ENCODE peak calls at places on chromosomes 4 and X, in five cellular contexts. One of them, this sample, is unnamed.

GRCh38 chr4:142687547-142688275 is 158.4 kb downstream of the INPP4B start:
- DNase-seq in OCI-LY7: no peak
- DNase-seq in pancreas: no peak
- DNase-seq in fibroblast of lung: no peak
- DNase-seq in mammary epithelial cell: peak; percentile 21
- DNase-seq in this sample: no peak

GRCh38 chr4:101044766-101045165 is 302.6 kb downstream of the PPP3CA start:
- DNase-seq in OCI-LY7: no peak
- DNase-seq in pancreas: no peak
- DNase-seq in fibroblast of lung: no peak
- DNase-seq in mammary epithelial cell: no peak
- DNase-seq in this sample: no peak

GRCh38 chr4:2930135-2930805 is 32.9 kb downstream of the NOP14 start:
- DNase-seq in pancreas: peak; percentile 44
- DNase-seq in OCI-LY7: no peak
- DNase-seq in fibroblast of lung: no peak
- DNase-seq in mammary epithelial cell: no peak
- DNase-seq in this sample: no peak

GRCh38 chr4:87912164-87913004 is 63.1 kb upstream of the SPP1 start:
- DNase-seq in mammary epithelial cell: no peak
- DNase-seq in fibroblast of lung: no peak
- DNase-seq in pancreas: no peak
- DNase-seq in OCI-LY7: no peak
- DNase-seq in this sample: no peak

GRCh38 chr4:60173718-60174117 is 1026.4 kb upstream of the ADGRL3 start:
- DNase-seq in fibroblast of lung: no peak
- DNase-seq in mammary epithelial cell: no peak
- DNase-seq in OCI-LY7: no peak
- DNase-seq in pancreas: no peak
- DNase-seq in this sample: no peak

GRCh38 chr4:73669410-73670183 is 49.4 kb upstream of the RASSF6 start:
- DNase-seq in OCI-LY7: no peak
- DNase-seq in pancreas: peak; percentile 41
- DNase-seq in mammary epithelial cell: no peak
- DNase-seq in fibroblast of lung: no peak
- DNase-seq in this sample: no peak

GRCh38 chrX:118231464-118231863 is 114.4 kb upstream of the WDR44 start:
- DNase-seq in fibroblast of lung: peak; percentile 78
- DNase-seq in OCI-LY7: no peak
- DNase-seq in pancreas: no peak
- DNase-seq in mammary epithelial cell: no peak
- DNase-seq in this sample: no peak

GRCh38 chr4:54586343-54586953 is 71.3 kb upstream of the KIT start:
- DNase-seq in OCI-LY7: no peak
- DNase-seq in mammary epithelial cell: peak; percentile 64
- DNase-seq in fibroblast of lung: peak; percentile 17
- DNase-seq in pancreas: no peak
- DNase-seq in this sample: peak; percentile 69

GRCh38 chr4:106366026-106366425 is 2.6 kb downstream of the GIMD1 start:
- DNase-seq in pancreas: no peak
- DNase-seq in OCI-LY7: no peak
- DNase-seq in mammary epithelial cell: no peak
- DNase-seq in fibroblast of lung: peak; percentile 89
- DNase-seq in this sample: no peak

GRCh38 chr4:62490635-62491034 is 1290.5 kb downstream of the ADGRL3 start:
- DNase-seq in OCI-LY7: no peak
- DNase-seq in pancreas: no peak
- DNase-seq in mammary epithelial cell: peak; percentile 4
- DNase-seq in fibroblast of lung: no peak
- DNase-seq in this sample: no peak

GRCh38 chr4:184755278-184755677 is 21.4 kb upstream of the CENPU start:
- DNase-seq in mammary epithelial cell: peak; percentile 77
- DNase-seq in pancreas: no peak
- DNase-seq in fibroblast of lung: peak; percentile 67
- DNase-seq in OCI-LY7: no peak
- DNase-seq in this sample: peak; percentile 70

GRCh38 chr4:110624904-110625494 is 2.1 kb upstream of the PITX2 start:
- DNase-seq in mammary epithelial cell: no peak
- DNase-seq in fibroblast of lung: no peak
- DNase-seq in OCI-LY7: no peak
- DNase-seq in pancreas: no peak
- DNase-seq in this sample: peak; percentile 55

GRCh38 chr4:632926-633325 is 7.6 kb downstream of the PDE6B start:
- DNase-seq in mammary epithelial cell: no peak
- DNase-seq in fibroblast of lung: no peak
- DNase-seq in OCI-LY7: peak; percentile 29
- DNase-seq in pancreas: no peak
- DNase-seq in this sample: no peak

GRCh38 chr4:7758444-7758815 is 181.2 kb downstream of the AFAP1 start:
- DNase-seq in fibroblast of lung: no peak
- DNase-seq in mammary epithelial cell: no peak
- DNase-seq in OCI-LY7: no peak
- DNase-seq in pancreas: no peak
- DNase-seq in this sample: no peak

GRCh38 chr4:87555751-87556619 is 26.8 kb upstream of the SPARCL1 start:
- DNase-seq in OCI-LY7: no peak
- DNase-seq in mammary epithelial cell: peak; percentile 98
- DNase-seq in fibroblast of lung: peak; percentile 89
- DNase-seq in pancreas: no peak
- DNase-seq in this sample: peak; percentile 22

GRCh38 chr4:17758459-17758858 is 23.0 kb downstream of the FAM184B start:
- DNase-seq in fibroblast of lung: no peak
- DNase-seq in OCI-LY7: no peak
- DNase-seq in pancreas: no peak
- DNase-seq in mammary epithelial cell: no peak
- DNase-seq in this sample: no peak

GRCh38 chr4:85209161-85209560 is 242.7 kb upstream of the WDFY3 start:
- DNase-seq in OCI-LY7: no peak
- DNase-seq in fibroblast of lung: no peak
- DNase-seq in mammary epithelial cell: peak; percentile 76
- DNase-seq in pancreas: no peak
- DNase-seq in this sample: peak; percentile 7

GRCh38 chr4:7805533-7806079 is 134.1 kb downstream of the AFAP1 start:
- DNase-seq in pancreas: peak; percentile 80
- DNase-seq in mammary epithelial cell: peak; percentile 55
- DNase-seq in fibroblast of lung: peak; percentile 98
- DNase-seq in OCI-LY7: no peak
- DNase-seq in this sample: peak; percentile 85

GRCh38 chr4:82429728-82430192 is 502 bp downstream of the HNRNPDL start:
- DNase-seq in OCI-LY7: no peak
- DNase-seq in pancreas: no peak
- DNase-seq in fibroblast of lung: peak; percentile 43
- DNase-seq in mammary epithelial cell: peak; percentile 69
- DNase-seq in this sample: no peak

GRCh38 chrX:16023790-16024734 is 99.3 kb upstream of the GRPR start:
- DNase-seq in fibroblast of lung: peak; percentile 71
- DNase-seq in pancreas: no peak
- DNase-seq in mammary epithelial cell: peak; percentile 80
- DNase-seq in OCI-LY7: no peak
- DNase-seq in this sample: no peak

GRCh38 chrX:100829730-100830129 is 9.5 kb downstream of the CSTF2 start:
- DNase-seq in pancreas: no peak
- DNase-seq in fibroblast of lung: peak; percentile 13
- DNase-seq in OCI-LY7: no peak
- DNase-seq in mammary epithelial cell: peak; percentile 78
- DNase-seq in this sample: peak; percentile 17

GRCh38 chr4:74619931-74620702 is 174.2 kb downstream of the BTC start:
- DNase-seq in OCI-LY7: no peak
- DNase-seq in mammary epithelial cell: no peak
- DNase-seq in pancreas: no peak
- DNase-seq in fibroblast of lung: peak; percentile 75
- DNase-seq in this sample: no peak

GRCh38 chr4:147787204-147787603 is 55.3 kb downstream of the ARHGAP10 start:
- DNase-seq in mammary epithelial cell: no peak
- DNase-seq in fibroblast of lung: peak; percentile 91
- DNase-seq in OCI-LY7: no peak
- DNase-seq in pancreas: no peak
- DNase-seq in this sample: peak; percentile 64

GRCh38 chr4:149980941-149981340 is 97.3 kb upstream of the DCLK2 start:
- DNase-seq in OCI-LY7: peak; percentile 43
- DNase-seq in fibroblast of lung: peak; percentile 46
- DNase-seq in mammary epithelial cell: peak; percentile 34
- DNase-seq in pancreas: peak; percentile 56
- DNase-seq in this sample: peak; percentile 62

GRCh38 chr4:113368056-113368455 is 318.6 kb downstream of the ANK2 start:
- DNase-seq in pancreas: no peak
- DNase-seq in OCI-LY7: no peak
- DNase-seq in fibroblast of lung: peak; percentile 88
- DNase-seq in mammary epithelial cell: peak; percentile 28
- DNase-seq in this sample: peak; percentile 18

GRCh38 chr4:3136454-3136853 is 62.0 kb downstream of the HTT start:
- DNase-seq in mammary epithelial cell: no peak
- DNase-seq in OCI-LY7: peak; percentile 7
- DNase-seq in fibroblast of lung: no peak
- DNase-seq in pancreas: no peak
- DNase-seq in this sample: peak; percentile 45

GRCh38 chr4:25058796-25059195 is 28.1 kb upstream of the LGI2 start:
- DNase-seq in pancreas: no peak
- DNase-seq in mammary epithelial cell: no peak
- DNase-seq in fibroblast of lung: no peak
- DNase-seq in OCI-LY7: no peak
- DNase-seq in this sample: no peak

GRCh38 chr4:164621886-164622521 is 131.9 kb upstream of the SMIM31 start:
- DNase-seq in pancreas: no peak
- DNase-seq in fibroblast of lung: peak; percentile 44
- DNase-seq in OCI-LY7: no peak
- DNase-seq in mammary epithelial cell: peak; percentile 65
- DNase-seq in this sample: no peak

GRCh38 chrX:44043496-44043895 is 70.3 kb upstream of the NDP start:
- DNase-seq in pancreas: no peak
- DNase-seq in mammary epithelial cell: peak; percentile 46
- DNase-seq in OCI-LY7: no peak
- DNase-seq in fibroblast of lung: peak; percentile 20
- DNase-seq in this sample: no peak

GRCh38 chr4:59503731-59504130 is 1696.4 kb upstream of the ADGRL3 start:
- DNase-seq in fibroblast of lung: no peak
- DNase-seq in OCI-LY7: no peak
- DNase-seq in pancreas: no peak
- DNase-seq in mammary epithelial cell: no peak
- DNase-seq in this sample: no peak

GRCh38 chrX:65406532-65406931 is 128.1 kb downstream of the LAS1L start:
- DNase-seq in fibroblast of lung: no peak
- DNase-seq in pancreas: no peak
- DNase-seq in OCI-LY7: no peak
- DNase-seq in mammary epithelial cell: no peak
- DNase-seq in this sample: no peak

DNA sequence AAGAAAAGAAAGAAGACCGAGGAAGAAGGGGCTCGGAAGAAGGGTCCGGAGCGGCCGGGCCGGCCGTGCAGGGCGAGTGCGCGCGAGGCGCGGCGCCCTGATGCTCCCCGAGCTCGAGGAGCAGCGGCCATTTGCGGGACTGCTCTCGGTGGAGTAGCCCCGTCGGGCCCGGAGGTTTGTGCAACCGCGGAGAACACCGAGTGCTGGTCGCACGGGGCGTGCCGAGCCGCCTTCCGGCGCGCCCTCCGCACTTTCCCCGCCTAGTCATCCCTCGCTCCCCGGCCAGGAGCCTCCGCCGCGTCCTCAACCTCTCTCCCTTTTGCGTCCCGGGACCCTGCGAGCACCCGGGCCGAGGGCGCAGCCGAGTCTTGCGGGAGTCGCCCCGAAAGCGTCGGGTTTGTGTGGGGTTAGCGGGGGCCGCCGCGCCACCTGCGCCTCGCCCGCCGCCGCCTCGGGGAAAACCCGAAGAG is 127.4 kb downstream of the LAS1L start:
- DNase-seq in mammary epithelial cell: peak; percentile 6
- DNase-seq in OCI-LY7: no peak
- DNase-seq in fibroblast of lung: no peak
- DNase-seq in pancreas: no peak
- DNase-seq in this sample: no peak
- H3K4me3 ChIP-seq in mammary epithelial cell: no peak overlapping the region
- H3K4me3 ChIP-seq in OCI-LY7: no peak overlapping the region
- H3K4me3 ChIP-seq in fibroblast of lung: no peak overlapping the region
- H3K4me3 ChIP-seq in pancreas: no peak overlapping the region
- H3K4me3 ChIP-seq in this sample: no peak overlapping the region

GRCh38 chr4:53196872-53197759 is 168.7 kb downstream of the SCFD2 start:
- DNase-seq in pancreas: no peak
- DNase-seq in fibroblast of lung: peak; percentile 74
- DNase-seq in OCI-LY7: peak; percentile 80
- DNase-seq in mammary epithelial cell: peak; percentile 47
- DNase-seq in this sample: peak; percentile 94
- TF ChIP-seq CTCF in pancreas: peak; percentile 24
- TF ChIP-seq CTCF in fibroblast of lung: peak; percentile 65
- TF ChIP-seq CTCF in OCI-LY7: peak; percentile 95
- TF ChIP-seq CTCF in mammary epithelial cell: peak; percentile 75
- TF ChIP-seq CTCF in this sample: peak; percentile 76

GRCh38 chr4:158155656-158156356 is 17.0 kb downstream of the GASK1B start:
- DNase-seq in pancreas: no peak
- DNase-seq in mammary epithelial cell: no peak
- DNase-seq in fibroblast of lung: peak; percentile 81
- DNase-seq in OCI-LY7: no peak
- DNase-seq in this sample: no peak

GRCh38 chr4:158159054-158159717 is 13.6 kb downstream of the GASK1B start:
- DNase-seq in mammary epithelial cell: peak; percentile 93
- DNase-seq in pancreas: no peak
- DNase-seq in fibroblast of lung: peak; percentile 96
- DNase-seq in OCI-LY7: no peak
- DNase-seq in this sample: peak; percentile 38

GRCh38 chr4:158161561-158162354 is 11.1 kb downstream of the GASK1B start:
- DNase-seq in fibroblast of lung: peak; percentile 98
- DNase-seq in OCI-LY7: no peak
- DNase-seq in mammary epithelial cell: peak; percentile 81
- DNase-seq in pancreas: no peak
- DNase-seq in this sample: peak; percentile 95

GRCh38 chr4:158159718-158160094 is 13.1 kb downstream of the GASK1B start:
- DNase-seq in pancreas: no peak
- DNase-seq in mammary epithelial cell: no peak
- DNase-seq in fibroblast of lung: peak; percentile 86
- DNase-seq in OCI-LY7: no peak
- DNase-seq in this sample: no peak

DNA sequence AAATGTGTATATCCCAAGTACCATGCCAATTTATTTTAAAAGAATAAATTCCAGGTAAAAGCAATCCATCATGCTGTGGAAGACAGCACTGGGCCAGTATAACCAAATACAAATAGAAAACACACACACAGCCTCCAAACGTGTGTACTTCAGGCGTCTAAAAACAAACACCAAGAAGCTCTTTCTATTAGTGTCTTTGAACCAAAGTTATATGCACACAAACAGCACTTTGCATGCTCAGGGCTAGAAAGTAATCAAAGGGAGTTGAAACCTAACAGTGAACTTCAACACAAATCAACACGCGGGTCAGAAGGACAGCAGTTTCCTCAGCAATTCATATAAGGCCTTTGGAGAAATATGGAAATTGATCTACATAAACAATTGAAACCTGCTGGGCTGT is 15.4 kb downstream of the GASK1B start:
- DNase-seq in fibroblast of lung: no peak
- DNase-seq in pancreas: no peak
- DNase-seq in OCI-LY7: no peak
- DNase-seq in mammary epithelial cell: no peak
- DNase-seq in this sample: no peak
- H3K4me3 ChIP-seq in fibroblast of lung: no peak overlapping the region
- H3K4me3 ChIP-seq in pancreas: no peak overlapping the region
- H3K4me3 ChIP-seq in OCI-LY7: no peak overlapping the region
- H3K4me3 ChIP-seq in mammary epithelial cell: no peak overlapping the region
- H3K4me3 ChIP-seq in this sample: no peak overlapping the region

GRCh38 chr4:139734875-139735380 is 69.3 kb downstream of the MGST2 start:
- DNase-seq in OCI-LY7: peak; percentile 20
- DNase-seq in mammary epithelial cell: peak; percentile 64
- DNase-seq in fibroblast of lung: peak; percentile 86
- DNase-seq in pancreas: peak; percentile 90
- DNase-seq in this sample: peak; percentile 63
- TF ChIP-seq CTCF in OCI-LY7: peak; percentile 47
- TF ChIP-seq CTCF in mammary epithelial cell: peak; percentile 67
- TF ChIP-seq CTCF in fibroblast of lung: peak; percentile 49
- TF ChIP-seq CTCF in pancreas: peak; percentile 68
- TF ChIP-seq CTCF in this sample: peak; percentile 54